ENCODE peak calls at places on chromosomes 12 and 14, in eight cellular contexts. I is brain microvascular endothelial cell, K is stomach, A is HFFc6, Q is prostate gland, H is fibroblast of lung, V is NCI-H1092, O is NCI-H1417 treated with DMSO at 0.1 percent for 48 hours. L is an unnamed sample.

GRCh38 chr14:81385824-81386223 is 14.3 kb downstream of the STON2 start:
- DNase-seq in K (no peak), V (no peak), O (no peak), A (no peak), I (no peak), Q (no peak), H (no peak), L (no peak)

GRCh38 chr12:86801439-86801838 is 545.2 kb upstream of the MGAT4C start:
- DNase-seq in I (no peak), K (no peak), O (no peak), Q (no peak), H (no peak), V (no peak), A (no peak), L (no peak)

GRCh38 chr12:43338848-43339526 is 213.0 kb downstream of the ADAMTS20 start:
- DNase-seq in Q (no peak), K (no peak), O (peak; percentile 69), H (peak; percentile 79), A (peak; percentile 39), V (no peak), I (peak; percentile 62), L (no peak)

GRCh38 chr12:32332446-32332845 is 66.9 kb upstream of the FGD4 start:
- DNase-seq in H (no peak), K (no peak), V (no peak), O (no peak), A (no peak), I (no peak), Q (no peak), L (no peak)

GRCh38 chr14:82422186-82422585 is 888.5 kb upstream of the SEL1L start:
- DNase-seq in Q (no peak), O (no peak), I (no peak), V (peak; percentile 77), K (no peak), A (no peak), H (no peak), L (no peak)

GRCh38 chr12:10364839-10365681 is 24.8 kb downstream of the KLRK1 start:
- DNase-seq in K (peak; percentile 69), I (peak; percentile 80), O (peak; percentile 79), V (peak; percentile 71), H (peak; percentile 91), Q (peak; percentile 72), A (peak; percentile 67), L (peak; percentile 44)

GRCh38 chr12:30908389-30909087 is 18.0 kb upstream of the TSPAN11 start:
- DNase-seq in K (no peak), O (no peak), Q (peak; percentile 46), H (peak; percentile 94), V (no peak), I (no peak), A (peak; percentile 55), L (no peak)

GRCh38 chr12:24111101-24111500 is 161.6 kb upstream of the SOX5 start:
- DNase-seq in A (no peak), K (no peak), Q (no peak), V (no peak), O (no peak), I (no peak), H (peak; percentile 4), L (no peak)

GRCh38 chr14:58898655-58899316 is 261.0 kb downstream of the DACT1 start:
- DNase-seq in V (no peak), I (peak; percentile 96), Q (no peak), A (peak; percentile 92), O (no peak), K (no peak), H (peak; percentile 89), L (no peak)

GRCh38 chr12:92259852-92260251 is 114.2 kb upstream of the BTG1 start:
- DNase-seq in A (peak; percentile 7), Q (no peak), O (no peak), V (no peak), K (no peak), I (no peak), H (no peak), L (no peak)

GRCh38 chr12:105427883-105428282 is 97.4 kb downstream of the C12orf75 start:
- DNase-seq in A (no peak), I (peak; percentile 63), V (no peak), K (no peak), Q (no peak), O (no peak), H (no peak), L (no peak)

GRCh38 chr14:51929156-51929555 is 60.2 kb upstream of the RTRAF start:
- DNase-seq in V (no peak), A (peak; percentile 6), Q (no peak), H (peak; percentile 25), I (peak; percentile 58), O (no peak), K (no peak), L (no peak)

GRCh38 chr12:131347732-131348131 is 363.2 kb upstream of the SFSWAP start:
- DNase-seq in K (no peak), A (no peak), O (no peak), H (no peak), Q (no peak), V (no peak), I (no peak), L (no peak)

GRCh38 chr14:51428981-51429380 is 188.9 kb downstream of the TMX1 start:
- DNase-seq in K (no peak), O (no peak), Q (no peak), A (no peak), V (no peak), H (no peak), I (no peak), L (no peak)

GRCh38 chr14:82655770-82656169 is 1122.1 kb upstream of the SEL1L start:
- DNase-seq in K (no peak), Q (peak; percentile 5), I (no peak), V (no peak), A (no peak), H (no peak), O (no peak), L (no peak)

GRCh38 chr12:100927825-100928224 is 133.2 kb downstream of the ANO4 start:
- DNase-seq in O (no peak), I (peak; percentile 19), K (no peak), V (no peak), Q (no peak), A (peak; percentile 44), H (peak; percentile 73), L (no peak)

GRCh38 chr12:51635371-51635770 is 44.3 kb downstream of the SCN8A start:
- DNase-seq in A (peak; percentile 31), V (no peak), K (no peak), I (no peak), H (no peak), O (no peak), Q (no peak), L (no peak)

GRCh38 chr12:132056320-132056719 is 87.8 kb downstream of the DDX51 start:
- DNase-seq in I (no peak), A (no peak), Q (no peak), O (no peak), V (no peak), H (no peak), K (no peak), L (no peak)

GRCh38 chr12:47378222-47378582 is 298.4 kb upstream of the AMIGO2 start:
- DNase-seq in O (no peak), Q (no peak), V (no peak), A (no peak), K (no peak), I (no peak), H (peak; percentile 63), L (no peak)

GRCh38 chr14:99066378-99066777 is 205.6 kb downstream of the BCL11B start:
- DNase-seq in Q (no peak), K (no peak), O (no peak), A (no peak), H (no peak), I (no peak), V (no peak), L (no peak)

GRCh38 chr14:22572562-22573058 is 16.4 kb downstream of the DAD1 start:
- DNase-seq in Q (no peak), O (no peak), K (no peak), I (peak; percentile 51), H (peak; percentile 66), V (no peak), A (peak; percentile 72), L (no peak)